ENCODE peak calls at places on chromosomes 7 and 10, in five cellular contexts. J is endothelial cell; O is AG04450; Q is CD4-positive, alpha-beta T cell; U is AG09319. L is an unnamed sample.

GRCh38 chr10:70602665-70603438 is at the start of gene PRF1:
- DNase-seq in J (no peak), O (no peak), Q (peak), U (no peak), L (no peak)

GRCh38 chr10:84196083-84196482 is 1.7 kb downstream of the CDHR1 start:
- DNase-seq in J (no peak), O (no peak), Q (no peak), U (no peak), L (no peak)

GRCh38 chr10:128864554-128865300 is 602.3 kb upstream of the MGMT start:
- DNase-seq in J (no peak), O (no peak), Q (no peak), U (no peak), L (no peak)

GRCh38 chr7:92778972-92779371 is 57.4 kb downstream of the CDK6 start:
- DNase-seq in J (no peak), O (no peak), Q (no peak), U (peak), L (no peak)

GRCh38 chr10:75208177-75208576 is 2.4 kb upstream of the VDAC2 start:
- DNase-seq in J (no peak), O (no peak), Q (no peak), U (peak), L (no peak)

GRCh38 chr7:112410087-112410486 is 40.2 kb upstream of the IFRD1 start:
- DNase-seq in J (no peak), O (no peak), Q (no peak), U (no peak), L (no peak)

GRCh38 chr7:117385340-117386124 is 41.8 kb downstream of the ASZ1 start:
- DNase-seq in J (no peak), O (no peak), Q (no peak), U (no peak), L (no peak)

GRCh38 chr7:36653011-36653670 is 71.2 kb downstream of the AOAH start:
- DNase-seq in J (no peak), O (peak), Q (no peak), U (no peak), L (no peak)

GRCh38 chr7:27095050-27095896 is 527 bp downstream of the HOXA1 start:
- DNase-seq in J (no peak), O (no peak), Q (no peak), U (no peak), L (no peak)

GRCh38 chr10:132030898-132031463 is 34.8 kb upstream of the JAKMIP3 start:
- DNase-seq in J (no peak), O (no peak), Q (no peak), U (no peak), L (no peak)

GRCh38 chr10:123402021-123402420 is 247.8 kb downstream of the BUB3 start:
- DNase-seq in J (no peak), O (no peak), Q (no peak), U (no peak), L (no peak)

GRCh38 chr7:71244023-71244422 is 112.1 kb downstream of the GALNT17 start:
- DNase-seq in J (no peak), O (no peak), Q (no peak), U (no peak), L (no peak)

GRCh38 chr7:55173671-55174070 is 154.9 kb downstream of the EGFR start:
- DNase-seq in J (no peak), O (no peak), Q (no peak), U (no peak), L (peak)
- TF ChIP-seq CTCF in J (no peak), O (no peak), Q (no peak), U (no peak), L (no peak)

GRCh38 chr7:33128631-33128989 is 754 bp upstream of the BBS9 start:
- DNase-seq in J (no peak), O (no peak), Q (no peak), U (no peak), L (no peak)
- TF ChIP-seq CTCF in J (no peak), O (no peak), Q (no peak), U (no peak), L (no peak)

GRCh38 chr10:23438547-23439451 is at the start of gene OTUD1:
- DNase-seq in J (peak), O (peak), Q (peak), U (peak), L (peak)
- TF ChIP-seq CTCF in J (no peak), O (peak), Q (no peak), U (no peak), L (peak)

DNA sequence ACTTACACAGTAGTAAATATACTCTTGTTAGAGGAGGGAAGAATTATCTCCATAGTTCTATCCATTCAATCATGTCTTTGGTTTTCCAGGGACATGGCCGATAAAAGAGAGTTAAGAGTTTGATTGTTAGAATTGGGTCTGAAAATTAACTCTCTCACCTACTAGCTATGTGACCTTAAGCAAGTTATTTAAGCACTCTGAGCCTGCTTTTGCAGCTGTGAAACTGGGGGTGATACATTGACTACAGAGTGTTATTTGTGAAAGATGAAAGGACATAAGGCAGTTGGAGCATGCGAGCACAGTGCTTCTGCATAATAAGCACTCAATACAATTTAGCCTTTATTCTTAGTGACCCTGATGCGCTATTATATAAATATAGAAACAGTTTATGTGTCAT is 96.9 kb upstream of the PTN start:
- DNase-seq in J (no peak), O (no peak), Q (no peak), U (no peak), L (no peak)
- TF ChIP-seq CTCF in J (no peak), O (no peak), Q (no peak), U (no peak), L (no peak)

GRCh38 chr10:46325021-46325420 is 38.2 kb downstream of the ANTXRL start:
- DNase-seq in J (no peak), O (no peak), Q (no peak), U (no peak), L (no peak)
- TF ChIP-seq CTCF in J (no peak), O (peak), Q (peak), U (peak), L (peak)

GRCh38 chr10:115948415-115948814 is 324.6 kb downstream of the GFRA1 start:
- DNase-seq in J (no peak), O (no peak), Q (no peak), U (peak), L (no peak)
- TF ChIP-seq CTCF in J (peak), O (peak), Q (no peak), U (peak), L (no peak)

GRCh38 chr7:127447326-127447945 is 54.9 kb upstream of the ZNF800 start:
- DNase-seq in J (peak), O (peak), Q (peak), U (peak), L (peak)
- TF ChIP-seq CTCF in J (no peak), O (peak), Q (peak), U (peak), L (peak)